ENCODE peak calls at places on chromosomes 2 and 18, in four cellular contexts. O is A549, B is adrenal gland, H is B cell. P is an unnamed sample.

GRCh38 chr2:33763671-33764310 is 164.7 kb upstream of the FAM98A start:
- DNase-seq in O (no peak), B (no peak), H (no peak), P (no peak)

GRCh38 chr2:119283873-119284331 is 60.3 kb downstream of the STEAP3 start:
- DNase-seq in O (no peak), B (peak), H (no peak), P (no peak)

GRCh38 chr2:222703866-222704265 is 32.4 kb downstream of the MOGAT1 start:
- DNase-seq in O (no peak), B (no peak), H (no peak), P (no peak)

GRCh38 chr2:69798466-69798908 is 31.0 kb upstream of the GMCL1 start:
- DNase-seq in O (no peak), B (peak), H (no peak), P (no peak)

GRCh38 chr2:135052042-135052876 is at the start of gene RAB3GAP1:
- DNase-seq in O (peak), B (peak), H (peak), P (peak)

GRCh38 chr18:30192216-30192615 is 850.3 kb downstream of the DSC3 start:
- DNase-seq in O (no peak), B (no peak), H (no peak), P (no peak)

GRCh38 chr18:79405781-79406575 is 10.2 kb downstream of the NFATC1 start:
- DNase-seq in O (no peak), B (peak), H (peak), P (peak)

GRCh38 chr2:119311371-119311770 is 55.3 kb downstream of the C2orf76 start:
- DNase-seq in O (no peak), B (no peak), H (no peak), P (no peak)

GRCh38 chr2:156908825-156909224 is 348.7 kb upstream of the GALNT5 start:
- DNase-seq in O (no peak), B (no peak), H (no peak), P (no peak)

GRCh38 chr2:176414641-176415040 is 145.4 kb downstream of the MTX2 start:
- DNase-seq in O (no peak), B (no peak), H (no peak), P (no peak)

GRCh38 chr2:84459944-84460429 is 907 bp upstream of the SUCLG1 start:
- DNase-seq in O (peak), B (no peak), H (no peak), P (no peak)

GRCh38 chr2:174939046-174939445 is 66.1 kb downstream of the CHN1 start:
- DNase-seq in O (peak), B (no peak), H (no peak), P (no peak)

GRCh38 chr18:32324173-32324572 is 134.3 kb downstream of the MEP1B start:
- DNase-seq in O (no peak), B (no peak), H (no peak), P (no peak)

GRCh38 chr2:232549655-232550350 is 554 bp downstream of the TIGD1 start:
- DNase-seq in O (no peak), B (no peak), H (no peak), P (no peak)

GRCh38 chr2:130341562-130342019 is 1.1 kb upstream of the IMP4 start:
- DNase-seq in O (peak), B (no peak), H (no peak), P (no peak)

GRCh38 chr2:171389325-171389724 is 44.5 kb downstream of the METTL8 start:
- DNase-seq in O (no peak), B (no peak), H (no peak), P (no peak)

GRCh38 chr2:30239308-30240161 is 8.2 kb downstream of the LBH start:
- DNase-seq in O (peak), B (peak), H (peak), P (peak)

GRCh38 chr18:39795350-39795749 is 2159.7 kb upstream of the PIK3C3 start:
- DNase-seq in O (no peak), B (no peak), H (no peak), P (no peak)
- TF ChIP-seq CTCF in O (no peak), B (no peak), H (no peak), P (no peak)

DNA sequence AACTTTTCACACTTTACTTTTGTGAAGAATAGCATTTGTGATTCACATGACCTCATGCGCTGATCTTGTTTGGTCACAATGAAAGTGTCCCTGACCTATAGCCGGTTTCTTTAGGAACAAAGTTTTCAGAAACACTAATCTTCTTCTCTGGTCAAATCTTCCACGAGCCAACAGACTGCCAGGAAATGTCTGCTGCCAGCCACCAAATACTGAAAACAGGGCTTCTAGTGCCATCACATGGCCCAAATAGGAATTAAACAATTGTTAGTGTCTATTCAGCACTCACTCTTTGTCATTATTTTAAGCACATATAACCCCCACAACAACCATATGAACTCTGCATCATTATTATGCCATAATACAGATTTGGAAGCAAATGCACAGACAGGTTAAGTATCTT is 286.5 kb upstream of the SYT4 start:
- DNase-seq in O (no peak), B (peak), H (no peak), P (peak)
- TF ChIP-seq CTCF in O (peak), B (peak), H (no peak), P (peak)

GRCh38 chr2:109375656-109376055 is 238.1 kb downstream of the SEPTIN10 start:
- DNase-seq in O (no peak), B (peak), H (no peak), P (no peak)
- TF ChIP-seq CTCF in O (no peak), B (no peak), H (no peak), P (no peak)

GRCh38 chr18:34224423-34225217 is at the start of gene NOL4:
- DNase-seq in O (no peak), B (peak), H (no peak), P (peak)
- TF ChIP-seq CTCF in O (no peak), B (no peak), H (no peak), P (peak)

DNA sequence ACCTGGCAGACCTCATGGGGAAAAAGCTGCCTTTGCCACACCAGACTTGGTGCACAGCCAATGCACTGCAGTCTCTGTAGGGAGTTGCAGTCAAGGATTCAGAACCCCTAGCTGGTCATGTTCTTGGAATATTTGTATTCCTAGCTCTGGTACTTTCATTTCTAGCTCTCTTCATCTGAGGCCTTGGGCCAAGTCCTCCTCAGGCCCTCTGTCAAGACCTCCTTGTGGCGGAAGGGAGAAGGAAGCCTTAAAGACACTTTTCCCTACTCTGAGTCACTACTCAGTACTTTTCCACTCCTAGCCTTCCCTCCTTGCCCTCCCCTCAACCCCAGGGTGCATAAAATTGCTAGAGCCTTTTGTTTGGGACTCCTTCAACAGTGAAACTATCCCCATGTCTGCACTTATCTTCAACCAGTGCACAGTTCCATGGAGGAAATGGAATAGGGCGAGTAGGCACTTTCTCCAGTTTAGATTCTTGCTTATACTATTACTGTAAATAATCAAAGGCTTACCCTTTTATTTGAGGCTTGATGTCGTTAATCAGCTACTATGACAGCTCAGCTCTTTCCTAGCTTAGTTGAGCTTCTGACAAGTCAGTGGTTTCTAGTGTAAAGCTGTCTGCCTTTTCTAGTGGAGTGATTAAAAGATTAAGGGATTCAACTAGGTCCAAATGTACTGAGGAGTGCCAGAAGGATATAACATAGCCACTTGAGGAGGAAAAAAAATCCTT is 15.8 kb downstream of the M1AP start:
- DNase-seq in O (peak), B (no peak), H (no peak), P (no peak)
- TF ChIP-seq CTCF in O (no peak), B (no peak), H (no peak), P (no peak)

DNA sequence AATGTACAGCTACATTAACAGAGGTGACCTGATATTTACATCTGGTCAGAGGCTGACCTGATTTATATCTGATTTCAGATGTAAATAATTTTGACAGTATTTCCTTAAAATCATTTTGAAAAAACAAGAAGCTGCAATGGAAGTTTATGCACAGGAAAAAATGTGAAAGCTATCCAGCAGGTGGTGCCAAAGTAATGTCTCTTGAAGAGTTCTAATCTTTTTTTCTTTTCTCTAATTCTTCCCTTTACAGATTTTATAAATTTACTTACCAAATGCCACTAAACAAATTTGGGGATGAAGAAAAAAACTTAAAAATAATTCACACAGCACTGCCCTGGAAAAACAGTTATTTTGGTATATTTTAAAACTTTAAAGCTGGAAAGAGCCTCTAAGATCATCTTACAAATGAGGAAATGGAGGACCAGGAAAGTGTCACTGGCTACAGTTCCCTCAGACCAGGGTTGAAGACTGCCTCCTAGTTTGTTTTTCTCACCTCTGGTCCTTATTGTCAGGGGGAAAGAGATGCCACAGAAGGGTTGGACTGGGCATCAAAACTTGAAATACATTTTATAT is 16.4 kb upstream of the FBLN7 start:
- DNase-seq in O (peak), B (peak), H (no peak), P (peak)
- TF ChIP-seq CTCF in O (peak), B (peak), H (peak), P (peak)

GRCh38 chr2:229714080-229714735 is at the start of gene DNER:
- DNase-seq in O (peak), B (peak), H (peak), P (peak)

GRCh38 chr2:229714736-229715541 is 584 bp upstream of the DNER start:
- DNase-seq in O (peak), B (peak), H (peak), P (peak)

GRCh38 chr2:229713371-229714079 is 830 bp downstream of the DNER start:
- DNase-seq in O (peak), B (peak), H (peak), P (peak)

GRCh38 chr2:229718057-229718456 is 3.7 kb upstream of the DNER start:
- DNase-seq in O (no peak), B (no peak), H (no peak), P (no peak)

DNA sequence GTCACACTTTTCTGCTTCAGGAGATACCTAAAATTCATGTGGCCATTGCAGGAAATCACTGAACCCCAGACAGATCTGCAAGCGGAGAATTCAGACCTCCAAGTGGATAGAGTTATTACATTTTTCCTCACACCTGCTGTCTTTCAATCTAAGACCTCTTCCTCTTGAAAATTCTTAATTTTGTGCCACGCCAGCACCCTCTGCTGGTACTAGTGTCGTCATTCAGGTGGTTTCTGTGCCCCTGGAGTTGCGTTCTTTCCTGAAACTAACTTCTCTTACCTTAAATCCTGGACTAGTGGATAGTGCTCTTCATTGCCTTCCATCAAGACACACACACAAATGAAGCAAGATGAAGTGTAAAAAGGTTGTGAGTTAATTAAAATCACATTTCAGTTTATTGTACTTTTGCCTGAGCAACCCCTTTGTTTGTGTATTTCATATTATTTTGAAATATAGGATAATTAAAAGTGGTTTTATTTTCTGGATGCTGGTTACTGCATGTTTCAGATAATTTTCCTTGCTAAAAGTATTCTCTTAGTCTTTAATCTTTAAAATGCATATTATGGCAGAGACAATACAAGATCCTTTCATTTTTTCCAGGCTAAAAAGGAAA is 1.6 kb upstream of the DNER start:
- DNase-seq in O (peak), B (peak), H (peak), P (no peak)
- TF ChIP-seq CTCF in O (peak), B (peak), H (peak), P (peak)

P was measured in GM13977.